ENCODE peak calls at places on chromosomes 13 and 19, in seven cellular contexts. P is PC-3, X is MM.1S, V is GM23338, C is hepatocyte, Z is GM23248, R is HCT116. G is an unnamed sample.

GRCh38 chr13:37427843-37428494 is 170.6 kb downstream of the POSTN start:
- DNase-seq in P (no peak), X (no peak), V (peak), C (no peak), Z (no peak), R (no peak), G (no peak)

GRCh38 chr13:109123971-109124370 is 494.6 kb downstream of the MYO16 start:
- DNase-seq in P (no peak), X (no peak), V (no peak), C (no peak), Z (no peak), R (no peak), G (peak)

GRCh38 chr13:42803563-42804212 is 22.3 kb downstream of the FAM216B start:
- DNase-seq in P (no peak), X (no peak), V (no peak), C (no peak), Z (peak), R (no peak), G (no peak)

GRCh38 chr13:51728275-51728673 is 75.7 kb downstream of the DHRS12 start:
- DNase-seq in P (no peak), X (no peak), V (no peak), C (no peak), Z (no peak), R (no peak), G (no peak)

GRCh38 chr13:76455960-76456359 is 430.2 kb downstream of the KCTD12 start:
- DNase-seq in P (peak), X (no peak), V (no peak), C (no peak), Z (no peak), R (no peak), G (no peak)

GRCh38 chr19:369876-370275 is 25.3 kb upstream of the MIER2 start:
- DNase-seq in P (no peak), X (no peak), V (no peak), C (no peak), Z (no peak), R (no peak), G (no peak)

GRCh38 chr13:50485979-50486935 is 357.2 kb downstream of the DLEU7 start:
- DNase-seq in P (no peak), X (no peak), V (no peak), C (peak), Z (peak), R (no peak), G (no peak)

GRCh38 chr19:831407-832369 is 4.1 kb downstream of the AZU1 start:
- DNase-seq in P (no peak), X (no peak), V (no peak), C (no peak), Z (no peak), R (no peak), G (no peak)

GRCh38 chr13:99436013-99436412 is 65.3 kb upstream of the TM9SF2 start:
- DNase-seq in P (peak), X (no peak), V (no peak), C (peak), Z (no peak), R (no peak), G (no peak)

GRCh38 chr13:95588721-95589120 is 36.2 kb downstream of the CLDN10 start:
- DNase-seq in P (peak), X (no peak), V (no peak), C (no peak), Z (peak), R (no peak), G (no peak)

GRCh38 chr13:44868397-44868796 is 120.9 kb downstream of the NUFIP1 start:
- DNase-seq in P (no peak), X (peak), V (no peak), C (no peak), Z (no peak), R (no peak), G (no peak)

GRCh38 chr19:37936166-37936565 is 29.2 kb downstream of the SIPA1L3 start:
- DNase-seq in P (no peak), X (no peak), V (no peak), C (peak), Z (no peak), R (no peak), G (no peak)
- H3K4me3 ChIP-seq in P (no peak), X (no peak), V (no peak), C (no peak), Z (no peak), R (no peak), G (no peak)

GRCh38 chr19:41997121-41997850 is 3.3 kb upstream of the ATP1A3 start:
- DNase-seq in P (peak), X (peak), V (peak), C (peak), Z (peak), R (no peak), G (peak)
- TF ChIP-seq EZH2 in P (no peak), X (no peak), V (no peak), C (peak), Z (no peak), R (no peak), G (peak)

GRCh38 chr19:17681505-17682125 is 6.5 kb downstream of the UNC13A start:
- DNase-seq in P (peak), X (peak), V (peak), C (peak), Z (peak), R (no peak), G (peak)

GRCh38 chr19:17682273-17682672 is 5.9 kb downstream of the UNC13A start:
- DNase-seq in P (no peak), X (no peak), V (no peak), C (no peak), Z (no peak), R (no peak), G (no peak)

GRCh38 chr19:17679526-17680234 is 8.5 kb downstream of the UNC13A start:
- DNase-seq in P (no peak), X (no peak), V (peak), C (no peak), Z (peak), R (no peak), G (peak)

GRCh38 chr19:17678836-17679235 is 9.3 kb downstream of the UNC13A start:
- DNase-seq in P (no peak), X (no peak), V (no peak), C (no peak), Z (no peak), R (no peak), G (no peak)

DNA sequence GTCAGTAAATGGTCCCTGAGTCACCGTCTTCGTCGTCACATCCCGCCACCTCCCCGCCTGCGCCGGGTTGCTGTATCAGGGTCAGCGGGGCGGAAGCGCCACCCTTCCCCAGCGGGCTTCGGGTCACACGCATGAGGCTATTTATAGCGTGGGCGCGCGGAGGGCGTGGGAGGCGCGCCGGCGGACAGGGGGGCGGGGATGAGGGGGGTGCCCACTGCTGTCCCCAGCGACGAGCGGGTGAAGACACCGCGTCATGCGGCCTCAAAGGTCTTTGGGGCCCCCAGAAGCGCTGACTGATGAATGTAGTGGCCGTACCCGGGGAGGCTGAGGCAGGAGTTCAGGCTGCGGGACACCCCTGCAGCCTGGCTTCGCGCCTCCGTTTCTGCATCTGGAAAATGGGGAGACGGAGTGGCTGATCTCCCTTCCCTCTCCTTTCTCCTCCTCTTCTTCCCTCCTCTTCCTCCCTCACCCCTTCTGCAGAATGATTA is 7.9 kb downstream of the UNC13A start:
- DNase-seq in P (peak), X (no peak), V (peak), C (peak), Z (peak), R (peak), G (peak)
- TF ChIP-seq EZH2phosphoT487 in P (no peak), X (no peak), V (no peak), C (no peak), Z (no peak), R (no peak), G (no peak)

GRCh38 chr19:52557231-52557995 is 12.7 kb upstream of the ZNF701 start:
- DNase-seq in P (no peak), X (no peak), V (no peak), C (no peak), Z (no peak), R (no peak), G (no peak)

GRCh38 chr19:52554216-52554971 is 15.7 kb upstream of the ZNF701 start:
- DNase-seq in P (no peak), X (no peak), V (no peak), C (no peak), Z (peak), R (no peak), G (no peak)
- H3K4me3 ChIP-seq in P (no peak), X (no peak), V (no peak), C (no peak), Z (no peak), R (no peak), G (no peak)

DNA sequence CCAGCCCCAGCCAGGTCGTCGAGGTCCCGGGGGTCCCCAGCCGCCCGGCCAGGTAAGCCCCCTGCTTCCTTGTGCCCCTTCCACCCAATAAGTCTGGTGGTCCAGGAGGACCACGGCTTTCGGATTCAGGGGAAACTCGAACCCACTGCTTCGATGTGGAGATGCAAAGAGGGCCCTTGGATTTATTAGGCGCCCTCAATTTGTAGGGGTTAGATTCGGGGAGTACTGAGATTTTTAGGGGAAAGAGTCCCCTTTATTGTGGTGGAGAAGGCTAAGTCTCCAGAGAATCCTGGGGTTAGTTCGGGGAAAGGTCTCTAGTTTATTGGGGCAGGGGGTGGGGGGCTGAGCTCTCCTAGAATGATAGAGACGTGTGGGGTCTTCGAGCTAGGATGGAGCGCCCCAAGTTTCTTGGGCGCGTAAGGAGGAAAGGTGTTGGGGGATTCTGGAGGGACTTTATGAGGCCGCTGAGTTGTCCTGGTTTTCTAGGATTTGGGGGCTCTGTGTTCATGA is 3.8 kb upstream of the LTBP4 start:
- DNase-seq in P (no peak), X (no peak), V (no peak), C (no peak), Z (no peak), R (no peak), G (no peak)
- TF ChIP-seq EZH2 in P (no peak), X (peak), V (peak), C (no peak), Z (peak), R (no peak), G (peak)

GRCh38 chr13:28138756-28139470 is 568 bp downstream of the PAN3 start:
- DNase-seq in P (peak), X (peak), V (peak), C (peak), Z (peak), R (peak), G (peak)
- TF ChIP-seq EZH2phosphoT487 in P (no peak), X (no peak), V (no peak), C (no peak), Z (no peak), R (no peak), G (no peak)

GRCh38 chr19:49713236-49713845 is 22.4 kb downstream of the CPT1C start:
- DNase-seq in P (peak), X (no peak), V (no peak), C (no peak), Z (no peak), R (no peak), G (no peak)

GRCh38 chr19:49716154-49716553 is 25.2 kb downstream of the CPT1C start:
- DNase-seq in P (no peak), X (no peak), V (no peak), C (no peak), Z (no peak), R (no peak), G (no peak)

GRCh38 chr19:49718991-49719390 is 28.1 kb downstream of the CPT1C start:
- DNase-seq in P (no peak), X (no peak), V (no peak), C (no peak), Z (no peak), R (no peak), G (no peak)

GRCh38 chr19:49718511-49718910 is 27.6 kb downstream of the CPT1C start:
- DNase-seq in P (no peak), X (no peak), V (peak), C (no peak), Z (no peak), R (no peak), G (no peak)
- H3K4me3 ChIP-seq in P (no peak), X (no peak), V (no peak), C (no peak), Z (peak), R (peak), G (no peak)

DNA sequence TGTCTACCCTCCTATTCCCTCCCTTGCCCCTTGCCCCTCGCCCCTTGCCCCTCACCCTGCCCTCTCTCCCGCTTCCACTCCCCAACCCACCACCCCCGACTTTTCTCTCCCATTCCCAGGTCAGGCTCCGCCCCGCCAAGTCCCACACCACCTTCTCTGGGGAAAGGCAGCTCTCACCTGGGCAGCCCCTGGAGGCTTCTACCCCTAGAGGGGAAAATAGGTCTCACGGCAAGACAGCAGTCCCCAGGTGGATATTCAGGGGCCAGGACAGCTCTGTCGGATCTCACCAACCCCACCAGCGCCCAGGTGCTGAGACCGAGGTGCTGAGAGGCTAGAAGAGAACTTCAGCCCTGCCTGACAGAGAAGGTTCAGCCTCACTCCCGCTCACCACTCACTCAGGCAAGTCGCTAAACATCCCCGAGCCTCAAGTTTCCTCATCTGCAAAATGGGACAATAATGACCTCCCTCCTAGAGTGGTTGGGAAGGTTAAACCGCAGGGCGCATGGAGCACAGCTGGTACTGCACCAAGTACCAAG is 1.4 kb upstream of the ERFL start:
- DNase-seq in P (no peak), X (no peak), V (peak), C (no peak), Z (no peak), R (no peak), G (no peak)
- TF ChIP-seq EZH2 in P (no peak), X (no peak), V (peak), C (peak), Z (peak), R (no peak), G (peak)

G was measured in neural progenitor cell.